ENCODE peak calls at places on chromosomes 16 and 17, in six cellular contexts. D is body of pancreas, H is kidney, M is MM.1S, X is cardiac muscle cell, E is transverse colon. L is an unnamed sample.

GRCh38 chr17:77892031-77892430 is 66.5 kb upstream of the TNRC6C start:
- DNase-seq in D (no peak), H (peak; percentile 30), M (no peak), X (no peak), E (no peak), L (no peak)

GRCh38 chr16:64964126-64964540 is 157.7 kb downstream of the CDH11 start:
- DNase-seq in D (no peak), H (no peak), M (no peak), X (no peak), E (no peak), L (no peak)

GRCh38 chr16:84093879-84094270 is 22.9 kb downstream of the MBTPS1 start:
- DNase-seq in D (no peak), H (no peak), M (no peak), X (no peak), E (no peak), L (no peak)

GRCh38 chr17:59154721-59155438 is at the start of gene SKA2:
- DNase-seq in D (peak; percentile 96), H (peak; percentile 99), M (no peak), X (no peak), E (peak; percentile 97), L (peak; percentile 93)

GRCh38 chr17:81481011-81481799 is 31.4 kb downstream of the ACTG1 start:
- DNase-seq in D (peak; percentile 62), H (peak; percentile 91), M (no peak), X (peak; percentile 88), E (peak; percentile 57), L (peak; percentile 66)

GRCh38 chr17:67293251-67294203 is 48.5 kb upstream of the HELZ start:
- DNase-seq in D (peak; percentile 78), H (peak; percentile 83), M (peak; percentile 78), X (peak; percentile 64), E (peak; percentile 74), L (peak; percentile 46)

GRCh38 chr17:40722146-40722720 is 18.7 kb upstream of the KRT24 start:
- DNase-seq in D (no peak), H (no peak), M (no peak), X (no peak), E (no peak), L (no peak)

GRCh38 chr17:57086069-57086930 is 1.3 kb downstream of the AKAP1 start:
- DNase-seq in D (peak; percentile 46), H (peak; percentile 84), M (peak; percentile 30), X (peak; percentile 45), E (peak; percentile 83), L (peak; percentile 10)

GRCh38 chr17:18888766-18889290 is 30.9 kb downstream of the PRPSAP2 start:
- DNase-seq in D (no peak), H (no peak), M (no peak), X (no peak), E (no peak), L (no peak)

GRCh38 chr17:7290685-7291084 is 3.8 kb downstream of the YBX2 start:
- DNase-seq in D (no peak), H (no peak), M (no peak), X (no peak), E (no peak), L (no peak)

GRCh38 chr17:43755389-43755875 is 3.2 kb downstream of the SOST start:
- DNase-seq in D (peak; percentile 33), H (peak; percentile 81), M (no peak), X (peak; percentile 43), E (no peak), L (no peak)

GRCh38 chr17:7523033-7523432 is 25.8 kb upstream of the TNFSF12 start:
- DNase-seq in D (peak; percentile 29), H (peak; percentile 29), M (peak; percentile 8), X (no peak), E (peak; percentile 31), L (peak; percentile 58)

GRCh38 chr17:78996781-78997201 is 12.8 kb downstream of the CANT1 start:
- DNase-seq in D (no peak), H (no peak), M (no peak), X (no peak), E (no peak), L (no peak)

GRCh38 chr17:78999056-78999768 is 10.4 kb downstream of the CANT1 start:
- DNase-seq in D (no peak), H (peak; percentile 61), M (no peak), X (no peak), E (no peak), L (no peak)

GRCh38 chr17:78998311-78999055 is 11.1 kb downstream of the CANT1 start:
- DNase-seq in D (no peak), H (peak; percentile 78), M (no peak), X (no peak), E (peak; percentile 88), L (no peak)

GRCh38 chr17:78997231-78997741 is 12.3 kb downstream of the CANT1 start:
- DNase-seq in D (no peak), H (peak; percentile 69), M (no peak), X (no peak), E (no peak), L (no peak)

GRCh38 chr17:78997881-78998280 is 11.7 kb downstream of the CANT1 start:
- DNase-seq in D (no peak), H (peak; percentile 50), M (no peak), X (no peak), E (no peak), L (no peak)
- H3K9me3 ChIP-seq in D (no peaks in the 10 kb centered on the region), H (no peaks in the 10 kb centered on the region), M (no peaks in the 10 kb centered on the region), X (no peaks in the 10 kb centered on the region), E (no peaks in the 10 kb centered on the region), L (no peaks in the 10 kb centered on the region)

DNA sequence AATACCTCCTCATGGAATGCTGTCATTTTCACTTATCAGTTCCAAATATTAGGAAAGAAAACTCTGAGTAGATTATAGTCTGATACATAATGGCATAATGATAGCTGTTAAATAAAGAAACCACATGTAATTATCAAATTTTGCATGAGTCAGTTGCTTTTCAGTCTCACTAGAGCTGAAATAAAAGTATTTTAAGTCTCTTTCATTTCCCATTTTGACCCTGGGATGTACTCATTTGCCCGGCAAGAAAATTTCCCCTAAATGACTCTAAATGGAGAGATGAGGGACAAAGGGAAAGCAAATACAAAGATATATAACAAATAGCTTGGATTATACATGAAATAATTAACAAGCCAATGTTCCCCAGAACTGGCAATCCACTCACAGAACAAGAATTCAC is 47.9 kb upstream of the CPHXL start:
- DNase-seq in D (no peak), H (no peak), M (no peak), X (no peak), E (no peak), L (no peak)
- H3K4me3 ChIP-seq in D (no peak overlapping the region), H (no peak overlapping the region), M (no peak overlapping the region), X (no peak overlapping the region), E (no peak overlapping the region), L (no peak overlapping the region)

GRCh38 chr17:16273499-16273898 is 56.5 kb downstream of the PIGL start:
- DNase-seq in D (no peak), H (no peak), M (no peak), X (no peak), E (no peak), L (no peak)
- H3K9me3 ChIP-seq in D (no peaks in the 10 kb centered on the region), H (no peaks in the 10 kb centered on the region), M (no peaks in the 10 kb centered on the region), X (no peaks in the 10 kb centered on the region), E (no peaks in the 10 kb centered on the region), L (no peaks in the 10 kb centered on the region)

GRCh38 chr16:57802635-57803412 is 533 bp upstream of the KIFC3 start:
- DNase-seq in D (peak; percentile 62), H (peak; percentile 85), M (no peak), X (no peak), E (no peak), L (no peak)

GRCh38 chr16:57801856-57802634 is at the start of gene KIFC3:
- DNase-seq in D (peak; percentile 89), H (peak; percentile 95), M (peak; percentile 68), X (peak; percentile 80), E (peak; percentile 74), L (peak; percentile 76)

GRCh38 chr16:57805176-57805575 is 2.9 kb upstream of the KIFC3 start:
- DNase-seq in D (no peak), H (no peak), M (no peak), X (no peak), E (no peak), L (no peak)

GRCh38 chr16:57804111-57804837 is 2.0 kb upstream of the KIFC3 start:
- DNase-seq in D (no peak), H (no peak), M (no peak), X (no peak), E (no peak), L (no peak)

DNA sequence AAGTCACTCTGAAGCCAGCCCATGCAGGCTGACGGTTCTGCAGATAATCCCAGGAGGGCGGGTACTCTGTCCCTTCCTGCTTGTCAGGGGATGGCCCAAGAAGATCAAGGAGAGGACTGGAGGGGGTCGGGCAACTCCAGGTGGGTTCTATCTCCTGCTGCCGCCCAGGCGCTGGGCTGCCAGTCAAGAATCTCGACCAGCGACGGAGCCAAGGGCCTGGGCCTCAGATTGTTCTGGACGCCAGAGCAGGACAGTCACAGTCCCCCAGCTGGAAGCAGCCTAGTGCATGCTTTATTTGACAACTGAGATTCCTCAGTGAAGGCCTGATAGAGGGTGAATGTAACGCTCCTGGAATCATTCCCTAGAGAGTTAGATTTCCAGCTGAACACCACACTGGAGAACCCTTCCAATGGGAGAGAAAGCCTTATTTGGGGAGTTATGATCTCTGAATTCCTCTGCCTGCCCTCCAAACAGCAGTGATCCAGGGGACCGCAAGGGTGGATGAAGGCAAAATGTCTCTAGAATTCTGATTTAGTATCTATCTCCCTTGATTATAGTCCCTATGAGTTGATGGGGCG is 1.2 kb upstream of the KIFC3 start:
- DNase-seq in D (no peak), H (peak; percentile 85), M (no peak), X (peak; percentile 77), E (no peak), L (no peak)
- H3K4me3 ChIP-seq in D (no peak overlapping the region), H (no peak overlapping the region), M (no peak overlapping the region), X (no peak overlapping the region), E (no peak overlapping the region), L (no peak overlapping the region)

GRCh38 chr16:35182943-35183550 is 1723.6 kb downstream of the TP53TG3F start:
- DNase-seq in D (no peak), H (no peak), M (no peak), X (no peak), E (no peak), L (no peak)

GRCh38 chr16:35182043-35182677 is 1722.7 kb downstream of the TP53TG3F start:
- DNase-seq in D (no peak), H (peak; percentile 62), M (no peak), X (no peak), E (no peak), L (no peak)

GRCh38 chr16:35181422-35182030 is 1722.1 kb downstream of the TP53TG3F start:
- DNase-seq in D (no peak), H (no peak), M (no peak), X (no peak), E (no peak), L (no peak)

GRCh38 chr16:35184356-35184870 is 1725.0 kb downstream of the TP53TG3F start:
- DNase-seq in D (no peak), H (no peak), M (no peak), X (no peak), E (no peak), L (no peak)

GRCh38 chr16:35180970-35181369 is 1721.6 kb downstream of the TP53TG3F start:
- DNase-seq in D (no peak), H (no peak), M (no peak), X (no peak), E (no peak), L (no peak)
- H3K9me3 ChIP-seq in D (no peaks in the 10 kb centered on the region), H (peaks cover 3% of the 10 kb centered on the region), M (no peaks in the 10 kb centered on the region), X (no peaks in the 10 kb centered on the region), E (no peaks in the 10 kb centered on the region), L (no peaks in the 10 kb centered on the region)

L was measured in CD8-positive, alpha-beta T cell.